ENCODE peak calls at places on chromosome 22, in seven cellular contexts. P, L, S, W, G, F and E are unnamed samples.

GRCh38 chr22:22687638-22688500 is 43.5 kb downstream of the GGTLC2 start:
- DNase-seq in W (peak; percentile 65), S (peak; percentile 52), F (peak; percentile 43), L (peak; percentile 90), P (peak; percentile 60), G (no peak), E (no peak)

GRCh38 chr22:46481386-46481785 is 56.0 kb downstream of the CELSR1 start:
- DNase-seq in F (no peak), P (no peak), S (no peak), G (no peak), L (no peak), W (no peak), E (no peak)

GRCh38 chr22:44613196-44613595 is 88.8 kb upstream of the PRR5 start:
- DNase-seq in G (no peak), L (no peak), P (no peak), S (no peak), W (no peak), F (no peak), E (no peak)

GRCh38 chr22:24208012-24208749 is 26.9 kb downstream of the SUSD2 start:
- DNase-seq in P (peak; percentile 2), G (no peak), F (peak; percentile 92), L (no peak), S (peak; percentile 96), W (peak; percentile 98), E (no peak)

GRCh38 chr22:39595622-39596182 is 25.1 kb downstream of the CACNA1I start:
- DNase-seq in F (no peak), P (no peak), L (no peak), G (no peak), W (no peak), S (no peak), E (no peak)

GRCh38 chr22:23245799-23246136 is 65.5 kb downstream of the BCR start:
- DNase-seq in P (no peak), G (no peak), L (no peak), F (no peak), S (no peak), W (peak; percentile 21), E (no peak)

GRCh38 chr22:44479662-44480061 is 18.4 kb downstream of the RTL6 start:
- DNase-seq in L (no peak), S (no peak), P (no peak), G (no peak), W (no peak), F (no peak), E (no peak)

GRCh38 chr22:17774206-17774927 is at the start of gene BID:
- DNase-seq in S (no peak), F (no peak), W (peak; percentile 17), L (peak; percentile 91), P (peak; percentile 84), G (no peak), E (no peak)

GRCh38 chr22:23779731-23780130 is 7.0 kb upstream of the SMARCB1 start:
- DNase-seq in W (no peak), L (no peak), G (no peak), P (no peak), F (no peak), S (no peak), E (no peak)

DNA sequence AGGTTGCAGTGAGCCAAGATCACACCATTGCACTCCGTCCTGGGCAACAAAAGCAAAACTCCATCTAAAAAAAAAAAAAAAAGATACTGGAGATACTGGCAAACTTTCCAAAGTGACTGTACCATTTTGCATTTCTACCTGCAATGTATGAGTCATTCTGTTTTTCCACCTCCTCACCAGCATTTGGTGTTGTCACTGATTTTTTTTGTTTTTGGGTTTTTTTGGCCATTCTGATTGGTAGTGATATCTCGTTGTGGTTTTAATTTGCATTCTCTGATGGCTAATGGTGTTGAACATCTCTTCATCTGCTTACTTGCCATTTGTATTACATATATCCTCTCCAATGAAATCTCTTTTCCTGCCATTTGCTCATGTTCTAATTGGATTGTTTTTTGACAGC is 12.0 kb upstream of the RBX1 start:
- DNase-seq in W (no peak), F (no peak), G (no peak), P (no peak), L (no peak), S (no peak), E (no peak)
- TF ChIP-seq RFX5 in W (no peak), F (no peak), G (no peak), P (no peak), L (no peak), S (no peak), E (no peak)

DNA sequence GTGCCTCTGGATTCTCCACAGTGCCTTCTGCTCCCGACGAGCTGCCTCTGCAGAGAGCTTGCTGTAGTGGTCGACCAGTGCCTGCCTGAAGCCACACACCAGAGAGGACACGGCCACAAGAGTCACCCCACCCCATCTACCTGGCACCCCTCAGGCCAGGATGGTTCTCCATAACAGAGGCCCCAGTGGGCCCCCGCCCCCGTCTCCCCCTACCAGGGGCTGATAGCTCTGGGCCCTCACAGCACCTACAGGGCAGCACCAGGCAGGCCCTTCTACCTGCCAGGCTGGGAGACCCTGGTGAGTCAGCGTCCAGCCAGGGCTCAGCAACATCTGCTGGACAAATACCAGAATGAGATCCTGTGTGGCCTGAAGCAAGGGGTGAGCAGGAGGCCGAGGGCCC is 21.7 kb downstream of the SELENOO start:
- DNase-seq in G (no peak), F (no peak), L (no peak), P (no peak), S (no peak), W (no peak), E (no peak)
- TF ChIP-seq RFX5 in G (no peak), F (no peak), L (no peak), P (no peak), S (no peak), W (no peak), E (no peak)

DNA sequence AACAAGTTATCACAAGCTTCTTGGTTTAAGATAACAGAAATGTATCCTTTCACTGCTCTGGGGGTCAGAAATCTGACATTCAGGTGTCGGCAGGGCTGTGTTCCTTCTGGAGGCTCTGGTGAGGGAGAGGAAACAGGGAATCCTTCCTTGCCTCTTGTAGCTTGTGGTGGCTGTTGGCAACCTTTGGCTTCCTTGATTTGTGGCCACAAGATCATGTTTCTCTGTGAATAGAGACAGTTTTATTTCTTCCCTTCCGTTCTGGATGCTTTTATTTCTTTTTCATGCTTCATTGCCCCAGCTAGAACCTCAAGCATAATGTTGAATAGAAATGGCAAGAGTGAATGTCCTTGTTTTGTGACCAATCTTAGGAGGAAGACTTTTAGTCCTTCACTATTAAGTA is 44.0 kb downstream of the MPPED1 start:
- DNase-seq in P (no peak), G (no peak), F (no peak), W (no peak), S (no peak), L (no peak), E (no peak)
- TF ChIP-seq RFX5 in P (no peak), G (no peak), F (no peak), W (no peak), S (no peak), L (no peak), E (no peak)

GRCh38 chr22:36331912-36332622 is 55.7 kb downstream of the MYH9 start:
- DNase-seq in G (peak; percentile 40), S (no peak), P (peak; percentile 90), F (no peak), W (peak; percentile 49), L (no peak), E (no peak)
- TF ChIP-seq RFX5 in G (no peak), S (no peak), P (no peak), F (no peak), W (no peak), L (no peak), E (no peak)

DNA sequence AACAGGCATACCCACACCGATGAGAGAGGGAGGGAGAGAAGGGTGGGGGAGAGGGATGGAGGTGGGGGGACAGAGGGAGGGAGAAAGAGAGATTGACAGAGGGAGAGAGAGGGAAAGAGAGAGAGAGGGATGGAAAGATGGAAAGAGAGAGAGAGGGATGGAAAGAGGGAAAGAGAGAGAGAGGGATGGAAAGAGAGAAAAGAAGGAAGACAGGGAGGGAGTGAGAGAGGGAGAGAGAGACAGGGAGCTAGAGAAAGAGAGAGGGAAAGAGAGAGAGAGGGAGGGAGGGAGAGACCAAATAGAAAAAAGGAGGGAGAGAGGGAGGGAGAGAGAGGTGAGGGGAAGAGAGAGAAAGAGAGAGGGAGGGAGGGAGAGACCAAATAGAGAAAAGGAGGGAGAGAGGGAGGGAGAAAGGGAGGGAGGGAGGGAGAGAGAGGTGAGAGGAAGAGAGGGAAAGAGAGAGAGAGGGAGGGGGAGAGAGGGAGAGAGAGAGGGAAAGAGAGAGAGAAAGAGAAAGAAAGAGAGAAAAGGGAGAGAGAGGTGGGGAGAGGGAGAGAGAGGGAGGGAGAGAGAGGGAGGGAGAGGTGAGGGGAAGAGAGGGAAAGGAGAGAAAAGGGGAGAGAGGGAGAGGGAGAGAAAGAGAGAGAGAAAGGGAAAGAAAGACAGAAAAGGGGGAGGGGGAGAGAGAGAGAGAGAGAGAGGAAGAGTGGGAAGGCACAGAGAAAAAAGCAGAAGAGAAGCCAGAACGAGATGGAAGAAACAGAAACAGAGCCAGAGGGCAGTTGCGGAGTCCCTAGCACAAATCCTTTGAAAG is 23.9 kb downstream of the MB start:
- DNase-seq in F (no peak), G (no peak), S (no peak), W (no peak), L (no peak), P (no peak), E (no peak)
- TF ChIP-seq RFX5 in F (no peak), G (no peak), S (no peak), W (no peak), L (no peak), P (no peak), E (no peak)

DNA sequence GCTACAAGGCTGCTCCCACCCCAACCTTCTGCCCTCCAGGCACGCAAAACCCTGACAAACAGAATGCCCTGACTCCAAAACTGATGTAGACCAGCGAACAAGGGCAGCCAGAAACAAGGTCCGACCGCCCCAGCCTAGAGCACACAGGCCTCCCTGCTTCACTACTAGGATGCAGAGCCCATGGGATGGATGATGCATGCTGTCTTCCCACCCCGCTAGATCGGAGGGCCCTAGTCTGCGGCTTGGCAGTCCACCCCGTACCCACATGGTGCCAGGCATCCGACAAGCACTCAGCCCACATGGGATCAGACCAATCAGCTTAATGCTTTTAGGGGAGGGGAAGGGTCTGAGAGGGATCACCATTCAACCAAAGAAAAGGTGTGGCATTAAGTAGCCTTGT is 30.6 kb downstream of the PISD start:
- DNase-seq in P (peak; percentile 36), L (no peak), W (no peak), F (no peak), S (no peak), G (no peak), E (no peak)
- TF ChIP-seq RFX5 in P (no peak), L (no peak), W (no peak), F (no peak), S (no peak), G (no peak), E (no peak)

GRCh38 chr22:20905415-20906386 is 11.5 kb upstream of the CRKL start:
- DNase-seq in G (no peak), W (no peak), L (peak; percentile 51), P (no peak), S (no peak), F (no peak), E (no peak)

GRCh38 chr22:20906387-20906767 is 10.8 kb upstream of the CRKL start:
- DNase-seq in S (no peak), P (no peak), W (no peak), L (no peak), G (no peak), F (no peak), E (no peak)

GRCh38 chr22:20904008-20904979 is 12.9 kb upstream of the CRKL start:
- DNase-seq in L (peak; percentile 53), W (peak; percentile 99), P (no peak), G (no peak), F (peak; percentile 67), S (peak; percentile 82), E (no peak)

GRCh38 chr22:20903093-20903492 is 14.1 kb upstream of the CRKL start:
- DNase-seq in W (no peak), P (no peak), L (no peak), G (no peak), S (no peak), F (no peak), E (no peak)

GRCh38 chr22:20904980-20905355 is 12.2 kb upstream of the CRKL start:
- DNase-seq in G (no peak), W (no peak), L (no peak), F (no peak), S (no peak), P (no peak), E (no peak)
- TF ChIP-seq RFX5 in G (no peak), W (no peak), L (no peak), F (no peak), S (no peak), P (no peak), E (no peak)